ENCODE peak calls at places on chromosomes 16 and 17, in four cellular contexts. R, F, K and M are unnamed samples.

GRCh38 chr17:47649972-47650524 is 329 bp downstream of the KPNB1 start:
- DNase-seq in R (peak; percentile 62), F (peak; percentile 64), K (no peak), M (no peak)

GRCh38 chr17:13635951-13636350 is 34.2 kb upstream of the HS3ST3A1 start:
- DNase-seq in R (peak; percentile 39), F (no peak), K (peak; percentile 32), M (no peak)

GRCh38 chr16:48165961-48166578 is 10.3 kb upstream of the ABCC12 start:
- DNase-seq in R (peak; percentile 12), F (no peak), K (no peak), M (no peak)

GRCh38 chr16:22191966-22192260 is 14.2 kb upstream of the EEF2K start:
- DNase-seq in R (no peak), F (no peak), K (no peak), M (no peak)

GRCh38 chr17:694239-694638 is 20.4 kb downstream of the VPS53 start:
- DNase-seq in R (peak; percentile 97), F (no peak), K (peak; percentile 100), M (no peak)

GRCh38 chr16:3171855-3172593 is 16.0 kb upstream of the OR1F1 start:
- DNase-seq in R (peak; percentile 89), F (no peak), K (peak; percentile 72), M (no peak)

GRCh38 chr17:81553616-81554181 is 1.5 kb upstream of the FAAP100 start:
- DNase-seq in R (peak; percentile 97), F (no peak), K (peak; percentile 97), M (no peak)

GRCh38 chr17:63855185-63855584 is 12.7 kb upstream of the SMARCD2 start:
- DNase-seq in R (no peak), F (no peak), K (no peak), M (no peak)

GRCh38 chr17:81684442-81684911 is 666 bp downstream of the HGS start:
- DNase-seq in R (peak; percentile 90), F (no peak), K (no peak), M (no peak)

GRCh38 chr17:81710514-81711308 is 1.4 kb upstream of the SLC25A10 start:
- DNase-seq in R (peak; percentile 39), F (no peak), K (no peak), M (no peak)

GRCh38 chr16:17205279-17206139 is 265.3 kb downstream of the XYLT1 start:
- DNase-seq in R (no peak), F (peak; percentile 45), K (peak; percentile 57), M (no peak)

DNA sequence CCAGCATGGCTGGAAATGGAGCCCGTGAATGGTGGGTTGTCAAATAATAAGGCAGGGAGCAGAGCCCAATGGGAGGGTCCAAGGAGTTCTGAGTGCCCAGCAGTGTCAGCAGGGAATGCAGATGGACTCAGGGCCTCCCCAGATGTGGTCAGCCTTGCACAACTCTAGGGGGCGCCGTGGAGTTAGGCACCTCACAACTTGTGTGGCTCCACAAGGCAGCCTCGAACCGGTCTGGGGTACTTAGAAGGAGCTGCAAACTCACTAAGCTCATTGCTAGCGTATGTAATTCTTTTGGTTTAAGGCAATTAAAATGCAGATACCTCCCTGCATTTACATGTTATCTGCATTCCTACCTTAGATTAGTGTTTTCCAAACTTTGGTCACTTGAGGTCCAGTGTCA is 18.1 kb downstream of the IRF8 start:
- DNase-seq in R (no peak), F (no peak), K (no peak), M (no peak)
- TF ChIP-seq CTCF in R (peak; percentile 5), F (no peak), K (no peak), M (no peak)

GRCh38 chr17:28471531-28472342 is 1.7 kb upstream of the SLC13A2 start:
- DNase-seq in R (no peak), F (no peak), K (no peak), M (no peak)

GRCh38 chr17:28475151-28475900 is 1.9 kb downstream of the SLC13A2 start:
- DNase-seq in R (no peak), F (no peak), K (no peak), M (no peak)

GRCh38 chr17:28472871-28473497 is 460 bp upstream of the SLC13A2 start:
- DNase-seq in R (no peak), F (no peak), K (no peak), M (no peak)

GRCh38 chr17:28474035-28474640 is 694 bp downstream of the SLC13A2 start:
- DNase-seq in R (no peak), F (no peak), K (no peak), M (no peak)

DNA sequence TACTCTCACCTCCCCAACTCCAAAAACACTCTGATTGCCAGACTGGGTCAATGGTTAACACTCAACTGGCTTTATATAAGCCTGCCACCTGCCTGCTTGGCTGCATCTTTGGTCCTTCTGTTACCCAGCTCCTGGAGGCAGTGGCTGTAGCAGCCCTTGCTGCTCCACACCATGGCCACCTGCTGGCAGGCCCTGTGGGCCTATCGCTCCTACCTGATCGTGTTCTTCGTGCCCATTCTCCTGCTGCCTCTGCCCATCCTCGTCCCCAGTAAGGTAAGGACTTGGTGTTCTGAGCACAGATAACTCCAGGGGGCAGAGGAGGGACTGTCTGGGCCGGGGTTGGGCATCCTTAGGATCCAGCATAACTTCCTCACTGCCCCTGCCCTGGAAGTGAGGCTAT is at the start of gene SLC13A2:
- DNase-seq in R (no peak), F (no peak), K (no peak), M (no peak)
- TF ChIP-seq CTCF in R (no peak), F (no peak), K (no peak), M (no peak)

DNA sequence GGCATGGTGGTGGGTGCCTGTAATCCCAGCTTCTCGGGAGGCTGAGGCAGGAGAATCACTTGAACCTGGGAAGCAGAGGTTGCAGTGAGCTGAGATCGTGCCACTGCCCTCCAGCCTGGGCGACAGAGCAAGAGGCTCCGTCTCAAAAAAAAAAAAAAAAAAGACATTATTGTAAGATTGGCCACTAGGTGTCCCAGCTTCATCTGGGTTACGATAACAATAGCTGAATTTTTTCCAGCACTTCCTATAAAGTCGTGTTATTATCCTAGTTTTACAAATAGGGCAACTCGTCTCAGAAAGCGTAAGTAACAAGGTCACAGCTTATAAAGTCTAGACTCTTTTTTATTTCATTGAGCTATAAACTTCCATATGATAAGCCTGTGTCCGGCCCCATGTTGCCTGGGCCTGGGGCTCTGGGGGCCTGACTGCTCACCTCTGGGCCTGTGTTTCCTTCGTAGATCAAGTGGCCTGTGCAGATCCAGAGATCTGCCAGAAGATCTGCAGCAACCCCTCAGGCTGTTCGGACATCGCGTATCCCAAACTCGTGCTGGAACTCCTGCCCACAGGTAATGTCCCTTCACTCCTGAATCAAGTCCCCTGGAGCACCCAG is 60.5 kb downstream of the SLC5A11 start:
- DNase-seq in R (peak; percentile 54), F (no peak), K (peak; percentile 17), M (no peak)
- TF ChIP-seq CTCF in R (peak; percentile 40), F (peak; percentile 27), K (peak; percentile 34), M (no peak)

GRCh38 chr16:89925596-89926079 is 2.5 kb downstream of the TUBB3 start:
- DNase-seq in R (no peak), F (no peak), K (no peak), M (no peak)
- TF ChIP-seq CTCF in R (peak; percentile 11), F (no peak), K (no peak), M (no peak)

GRCh38 chr17:53659181-53659580 is 163.5 kb upstream of the KIF2B start:
- DNase-seq in R (no peak), F (no peak), K (no peak), M (no peak)

DNA sequence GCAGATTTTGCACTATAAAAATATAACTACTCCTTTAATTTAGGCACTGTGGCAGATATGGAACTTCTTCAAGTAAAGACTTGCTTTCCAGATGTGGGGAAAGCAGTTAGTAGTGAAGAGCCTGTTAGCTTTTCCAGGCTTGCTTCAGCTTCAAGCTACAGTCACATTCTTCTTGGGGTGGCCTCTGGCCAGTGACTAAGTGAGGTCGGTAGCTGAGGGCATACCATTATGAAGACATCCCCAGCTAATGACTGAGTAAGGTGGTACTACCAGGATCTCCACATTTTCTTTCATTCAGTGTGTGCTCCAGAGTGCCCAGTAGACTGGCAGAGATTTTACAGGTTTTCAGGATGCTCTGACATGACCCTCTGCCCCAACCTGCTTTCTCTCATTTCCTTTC is 167.1 kb upstream of the KIF2B start:
- DNase-seq in R (no peak), F (no peak), K (peak; percentile 51), M (no peak)
- TF ChIP-seq CTCF in R (no peak), F (no peak), K (no peak), M (no peak)

GRCh38 chr17:28743243-28744103 is at the start of gene TRAF4:
- DNase-seq in R (peak; percentile 83), F (peak; percentile 76), K (peak; percentile 92), M (peak; percentile 87)
- TF ChIP-seq CTCF in R (peak; percentile 14), F (no peak), K (no peak), M (no peak)